ENCODE peak calls at places on chromosomes 6 and 20, in eight cellular contexts. F is hepatocyte, T is RWPE2, M is OCI-LY7, J is fibroblast of lung, N is heart right ventricle, O is mucosa of descending colon, K is tibial artery. E is an unnamed sample.

GRCh38 chr6:1110164-1110563 is 201.7 kb upstream of the FOXQ1 start:
- DNase-seq in F (no peak), T (no peak), J (no peak), K (no peak), O (no peak), N (no peak), M (no peak), E (peak; percentile 25)

GRCh38 chr20:10359621-10360040 is 74.4 kb downstream of the MKKS start:
- DNase-seq in J (peak; percentile 77), K (no peak), T (no peak), F (no peak), O (no peak), N (no peak), M (no peak), E (no peak)

GRCh38 chr20:23666189-23666588 is 22.6 kb downstream of the CST4 start:
- DNase-seq in O (no peak), M (no peak), N (no peak), T (no peak), F (no peak), J (no peak), K (no peak), E (no peak)

GRCh38 chr20:38473353-38473795 is 731 bp downstream of the RALGAPB start:
- DNase-seq in T (no peak), O (peak; percentile 56), F (peak; percentile 59), K (no peak), J (peak; percentile 40), N (peak; percentile 32), M (peak; percentile 16), E (no peak)

GRCh38 chr6:112482373-112482772 is 135.2 kb downstream of the RFPL4B start:
- DNase-seq in F (peak; percentile 16), J (peak; percentile 60), N (no peak), T (no peak), K (no peak), O (no peak), M (no peak), E (no peak)

GRCh38 chr6:134510920-134511319 is 193.0 kb upstream of the SGK1 start:
- DNase-seq in N (no peak), T (no peak), J (no peak), O (peak; percentile 23), K (no peak), F (no peak), M (no peak), E (no peak)

GRCh38 chr6:67212584-67212983 is 1422.5 kb upstream of the ADGRB3 start:
- DNase-seq in J (no peak), F (no peak), T (no peak), M (no peak), N (no peak), K (no peak), O (no peak), E (no peak)

GRCh38 chr20:50798650-50799049 is 3.8 kb downstream of the BCAS4 start:
- DNase-seq in N (no peak), J (peak; percentile 24), F (no peak), M (peak; percentile 45), T (no peak), K (no peak), O (no peak), E (no peak)

GRCh38 chr20:46220808-46221207 is 87.5 kb downstream of the CDH22 start:
- DNase-seq in K (no peak), O (no peak), N (peak; percentile 18), M (no peak), F (no peak), T (no peak), J (no peak), E (peak; percentile 27)

GRCh38 chr6:41976794-41977484 is 35.3 kb upstream of the CCND3 start:
- DNase-seq in N (no peak), K (no peak), M (peak; percentile 29), T (no peak), F (no peak), J (peak; percentile 89), O (no peak), E (no peak)

GRCh38 chr6:52271852-52272460 is 12.6 kb downstream of the MCM3 start:
- DNase-seq in T (no peak), N (no peak), M (no peak), J (no peak), O (no peak), K (no peak), F (peak; percentile 14), E (no peak)

GRCh38 chr6:111686249-111686997 is 80.7 kb upstream of the TRAF3IP2 start:
- DNase-seq in T (no peak), F (no peak), O (no peak), J (no peak), N (no peak), K (no peak), M (no peak), E (no peak)

GRCh38 chr6:160188773-160189172 is 67.2 kb downstream of the SLC22A1 start:
- DNase-seq in K (no peak), T (no peak), O (no peak), M (no peak), F (no peak), J (peak; percentile 43), N (no peak), E (no peak)

GRCh38 chr6:96991618-96992355 is 67.3 kb downstream of the KLHL32 start:
- DNase-seq in N (no peak), O (no peak), T (no peak), F (no peak), J (no peak), M (no peak), K (no peak), E (no peak)

GRCh38 chr6:52724041-52724405 is 39.3 kb downstream of the GSTA2 start:
- DNase-seq in F (no peak), T (no peak), O (no peak), J (peak; percentile 83), N (no peak), K (peak; percentile 37), M (no peak), E (no peak)

GRCh38 chr20:62875419-62876355 is 14.1 kb upstream of the TCFL5 start:
- DNase-seq in T (peak; percentile 95), N (peak; percentile 80), K (peak; percentile 87), J (peak; percentile 86), F (peak; percentile 90), M (no peak), O (peak; percentile 61), E (peak; percentile 80)

GRCh38 chr20:36343641-36344040 is 37.5 kb downstream of the DLGAP4 start:
- DNase-seq in O (no peak), J (no peak), T (no peak), K (no peak), F (no peak), N (no peak), M (no peak), E (no peak)

GRCh38 chr20:57723816-57724215 is 14.0 kb upstream of the PMEPA1 start:
- DNase-seq in F (no peak), N (no peak), T (no peak), M (no peak), J (no peak), O (no peak), K (no peak), E (no peak)

GRCh38 chr6:167678102-167679101 is 148.3 kb upstream of the AFDN start:
- DNase-seq in N (peak; percentile 56), K (no peak), J (peak; percentile 15), M (no peak), T (no peak), F (peak; percentile 77), O (peak; percentile 51), E (peak; percentile 77)

DNA sequence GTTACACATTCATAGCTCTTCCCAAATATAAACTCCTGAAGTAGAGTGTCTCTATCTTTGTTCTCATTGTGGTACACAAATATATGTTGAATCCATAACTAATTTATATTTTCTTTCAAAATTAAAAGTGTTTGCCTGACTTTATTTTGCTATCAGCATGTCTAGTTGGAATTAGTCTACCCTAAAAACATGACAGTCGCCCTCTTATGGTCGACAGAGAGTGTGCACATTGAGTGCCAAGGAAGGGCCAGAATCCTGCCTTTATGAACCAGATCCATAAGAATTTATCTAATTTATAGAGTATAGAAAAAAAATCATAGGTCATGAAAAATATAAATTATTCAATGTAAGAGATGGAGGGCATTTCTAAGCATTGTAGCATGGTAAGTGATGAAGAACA is 12.3 kb upstream of the DEFB112 start:
- DNase-seq in F (no peak), M (no peak), T (no peak), N (no peak), J (no peak), K (no peak), O (no peak), E (no peak)
- TF ChIP-seq CTCF in F (peak; percentile 26), M (peak; percentile 76), T (peak; percentile 57), N (no peak), J (no peak), K (no peak), O (no peak), E (peak; percentile 48)

GRCh38 chr20:32505723-32506473 is 79.2 kb downstream of the NOL4L start:
- DNase-seq in J (no peak), N (no peak), M (no peak), O (no peak), F (no peak), K (no peak), T (peak; percentile 75), E (peak; percentile 39)

GRCh38 chr20:32509639-32510066 is 75.5 kb downstream of the NOL4L start:
- DNase-seq in O (peak; percentile 30), J (no peak), M (peak; percentile 84), K (no peak), F (no peak), T (peak; percentile 59), N (no peak), E (no peak)

GRCh38 chr20:32508775-32509119 is 76.4 kb downstream of the NOL4L start:
- DNase-seq in J (no peak), F (no peak), K (no peak), N (no peak), O (no peak), T (peak; percentile 56), M (no peak), E (peak; percentile 36)

GRCh38 chr20:32507998-32508774 is 76.9 kb downstream of the NOL4L start:
- DNase-seq in N (no peak), F (no peak), J (no peak), M (no peak), T (peak; percentile 60), K (no peak), O (no peak), E (no peak)

GRCh38 chr20:32506721-32507120 is 78.4 kb downstream of the NOL4L start:
- DNase-seq in J (no peak), F (no peak), T (peak; percentile 66), O (no peak), M (no peak), N (no peak), K (no peak), E (peak; percentile 30)
- H3K4me1 ChIP-seq in J (no peaks in the 10 kb centered on the region), F (peaks cover 32% of the 10 kb centered on the region), T (peaks cover 10% of the 10 kb centered on the region), O (no peaks in the 10 kb centered on the region), M (peaks cover 25% of the 10 kb centered on the region), N (no peaks in the 10 kb centered on the region), K (no peaks in the 10 kb centered on the region), E (peaks cover 43% of the 10 kb centered on the region)

GRCh38 chr6:26657268-26657667 is 2.3 kb downstream of the ZNF322 start:
- DNase-seq in J (no peak), T (no peak), O (no peak), M (peak; percentile 12), F (no peak), N (no peak), K (no peak), E (no peak)

GRCh38 chr6:26659042-26659359 is 545 bp downstream of the ZNF322 start:
- DNase-seq in N (no peak), F (no peak), M (no peak), T (no peak), K (no peak), O (no peak), J (no peak), E (no peak)

GRCh38 chr6:26660096-26660425 is 515 bp upstream of the ZNF322 start:
- DNase-seq in K (no peak), O (no peak), T (no peak), F (peak; percentile 29), M (peak; percentile 45), N (no peak), J (peak; percentile 48), E (no peak)
- TF ChIP-seq CTCF in K (peak; percentile 30), O (no peak), T (peak; percentile 26), F (peak; percentile 7), M (peak; percentile 63), N (no peak), J (no peak), E (no peak)

GRCh38 chr6:85678000-85678601 is 35.4 kb upstream of the SYNCRIP start:
- DNase-seq in F (no peak), M (no peak), J (no peak), T (no peak), N (no peak), K (no peak), O (no peak), E (no peak)
- H3K4me1 ChIP-seq in F (peaks cover 20% of the 10 kb centered on the region), M (peaks cover 27% of the 10 kb centered on the region), J (peaks cover 2% of the 10 kb centered on the region), T (peaks cover 13% of the 10 kb centered on the region), N (peaks cover 47% of the 10 kb centered on the region), K (peaks cover 14% of the 10 kb centered on the region), O (peaks cover 27% of the 10 kb centered on the region), E (no peaks in the 10 kb centered on the region)

E was measured in Caco-2.